ENCODE peak calls at places on chromosomes 7 and 10, in nine cellular contexts. J is IMR-90, E is body of pancreas, R is lower leg skin, O is Peyer's patch, Q is GM12878, G is prostate gland, P is adrenal gland, W is right lobe of liver. C is an unnamed sample.

GRCh38 chr7:157888579-157888978 is 551.8 kb downstream of the DNAJB6 start:
- DNase-seq in J (no peak), P (no peak), W (no peak), R (no peak), Q (no peak), G (no peak), E (no peak), O (no peak), C (no peak)

GRCh38 chr7:69465262-69465661 is 133.0 kb upstream of the AUTS2 start:
- DNase-seq in P (no peak), Q (no peak), O (no peak), J (no peak), E (no peak), W (no peak), R (no peak), G (no peak), C (no peak)

GRCh38 chr10:62545667-62546066 is 171.5 kb downstream of the ZNF365 start:
- DNase-seq in J (peak), O (no peak), P (peak), E (peak), W (no peak), G (no peak), R (no peak), Q (no peak), C (no peak)

GRCh38 chr7:123916240-123916724 is 8.8 kb upstream of the SPAM1 start:
- DNase-seq in Q (no peak), E (no peak), O (no peak), R (no peak), G (no peak), W (no peak), P (no peak), J (peak), C (no peak)

GRCh38 chr7:29173458-29173857 is 21.1 kb upstream of the CHN2 start:
- DNase-seq in G (no peak), W (no peak), R (no peak), E (no peak), J (no peak), P (no peak), O (no peak), Q (no peak), C (no peak)

GRCh38 chr10:47195274-47195885 is 104.6 kb upstream of the GDF10 start:
- DNase-seq in E (no peak), R (peak), W (no peak), J (no peak), O (no peak), P (no peak), G (peak), Q (no peak), C (no peak)

GRCh38 chr7:95682913-95683312 is 86.6 kb upstream of the PDK4 start:
- DNase-seq in E (no peak), R (no peak), Q (no peak), J (no peak), G (no peak), W (no peak), P (no peak), O (no peak), C (no peak)

GRCh38 chr10:25112016-25112415 is 62.8 kb upstream of the GPR158 start:
- DNase-seq in P (no peak), W (no peak), Q (no peak), E (no peak), R (no peak), G (no peak), O (no peak), J (no peak), C (no peak)

GRCh38 chr7:100369105-100369504 is 4.2 kb upstream of the PILRA start:
- DNase-seq in E (peak), R (no peak), J (no peak), G (no peak), W (peak), O (peak), Q (peak), P (peak), C (no peak)

GRCh38 chr7:44768663-44769361 is 20.2 kb downstream of the ZMIZ2 start:
- DNase-seq in R (no peak), J (no peak), G (no peak), E (no peak), P (no peak), W (no peak), Q (no peak), O (no peak), C (no peak)

GRCh38 chr10:110395350-110396283 is 90.9 kb upstream of the SMNDC1 start:
- DNase-seq in P (peak), O (no peak), W (peak), J (peak), R (no peak), Q (peak), E (peak), G (no peak), C (no peak)

GRCh38 chr7:54757711-54758110 is 1.3 kb downstream of the SEC61G start:
- DNase-seq in P (no peak), E (no peak), R (no peak), Q (no peak), O (no peak), J (no peak), W (no peak), G (no peak), C (no peak)

GRCh38 chr7:88146611-88147010 is 73.2 kb downstream of the SRI start:
- DNase-seq in P (no peak), E (no peak), W (no peak), Q (no peak), R (no peak), J (no peak), G (peak), O (no peak), C (no peak)

GRCh38 chr10:13788701-13789447 is 202.1 kb downstream of the PRPF18 start:
- DNase-seq in J (peak), W (no peak), R (peak), G (no peak), P (no peak), O (no peak), Q (no peak), E (peak), C (no peak)

DNA sequence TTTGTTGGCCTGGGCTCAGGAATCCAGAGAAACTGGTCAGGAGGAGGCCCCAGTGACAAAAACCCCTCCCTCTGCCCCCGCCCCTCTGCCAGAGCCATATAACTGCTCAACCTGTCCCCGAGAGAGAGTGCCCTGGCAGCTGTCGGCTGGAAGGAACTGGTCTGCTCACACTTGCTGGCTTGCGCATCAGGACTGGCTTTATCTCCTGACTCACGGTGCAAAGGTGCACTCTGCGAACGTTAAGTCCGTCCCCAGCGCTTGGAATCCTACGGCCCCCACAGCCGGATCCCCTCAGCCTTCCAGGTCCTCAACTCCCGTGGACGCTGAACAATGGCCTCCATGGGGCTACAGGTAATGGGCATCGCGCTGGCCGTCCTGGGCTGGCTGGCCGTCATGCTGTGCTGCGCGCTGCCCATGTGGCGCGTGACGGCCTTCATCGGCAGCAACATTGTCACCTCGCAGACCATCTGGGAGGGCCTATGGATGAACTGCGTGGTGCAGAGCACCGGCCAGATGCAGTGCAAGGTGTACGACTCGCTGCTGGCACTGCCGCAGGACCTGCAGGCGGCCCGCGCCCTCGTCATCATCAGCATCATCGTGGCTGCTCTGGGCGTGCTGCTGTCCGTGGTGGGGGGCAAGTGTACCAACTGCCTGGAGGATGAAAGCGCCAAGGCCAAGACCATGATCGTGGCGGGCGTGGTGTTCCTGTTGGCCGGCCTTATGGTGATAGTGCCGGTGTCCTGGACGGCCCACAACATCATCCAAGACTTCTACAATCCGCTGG is at the start of gene CLDN4:
- DNase-seq in W (no peak), P (no peak), J (no peak), R (peak), E (peak), G (peak), Q (no peak), O (no peak), C (peak)
- TF ChIP-seq POLR2A in W (no peak), P (no peak), J (no peak), R (no peak), E (peak), G (peak), Q (no peak), O (peak), C (peak)

GRCh38 chr7:105013818-105014724 is at the start of gene KMT2E:
- DNase-seq in Q (peak), J (peak), O (peak), W (peak), P (peak), G (peak), E (peak), R (peak), C (peak)
- TF ChIP-seq POLR2A in Q (peak), J (no peak), O (peak), W (no peak), P (peak), G (peak), E (peak), R (no peak), C (no peak)

GRCh38 chr10:11295492-11295891 is 277.8 kb downstream of the CELF2 start:
- DNase-seq in O (no peak), E (no peak), G (no peak), R (peak), Q (no peak), P (no peak), J (no peak), W (no peak), C (no peak)

GRCh38 chr10:11297136-11297535 is 279.5 kb downstream of the CELF2 start:
- DNase-seq in W (no peak), P (no peak), E (no peak), R (peak), G (no peak), J (no peak), Q (no peak), O (no peak), C (no peak)

GRCh38 chr10:11293332-11293731 is 275.7 kb downstream of the CELF2 start:
- DNase-seq in P (no peak), O (no peak), E (no peak), R (peak), J (no peak), G (no peak), W (no peak), Q (no peak), C (no peak)

GRCh38 chr10:11292576-11293302 is 275.1 kb downstream of the CELF2 start:
- DNase-seq in G (no peak), W (no peak), O (no peak), J (no peak), R (peak), Q (no peak), P (no peak), E (no peak), C (no peak)

GRCh38 chr10:11294831-11295230 is 277.2 kb downstream of the CELF2 start:
- DNase-seq in J (no peak), E (no peak), O (no peak), W (no peak), G (no peak), P (no peak), Q (no peak), R (peak), C (no peak)
- TF ChIP-seq POLR2A in J (no peak), E (no peak), O (no peak), W (no peak), G (no peak), P (no peak), Q (no peak), R (no peak), C (no peak)

GRCh38 chr7:151038951-151039849 is 9.1 kb upstream of the ASIC3 start:
- DNase-seq in J (peak), E (peak), W (peak), G (no peak), Q (no peak), O (no peak), P (peak), R (peak), C (no peak)
- TF ChIP-seq POLR2A in J (peak), E (no peak), W (no peak), G (peak), Q (no peak), O (no peak), P (no peak), R (no peak), C (no peak)

DNA sequence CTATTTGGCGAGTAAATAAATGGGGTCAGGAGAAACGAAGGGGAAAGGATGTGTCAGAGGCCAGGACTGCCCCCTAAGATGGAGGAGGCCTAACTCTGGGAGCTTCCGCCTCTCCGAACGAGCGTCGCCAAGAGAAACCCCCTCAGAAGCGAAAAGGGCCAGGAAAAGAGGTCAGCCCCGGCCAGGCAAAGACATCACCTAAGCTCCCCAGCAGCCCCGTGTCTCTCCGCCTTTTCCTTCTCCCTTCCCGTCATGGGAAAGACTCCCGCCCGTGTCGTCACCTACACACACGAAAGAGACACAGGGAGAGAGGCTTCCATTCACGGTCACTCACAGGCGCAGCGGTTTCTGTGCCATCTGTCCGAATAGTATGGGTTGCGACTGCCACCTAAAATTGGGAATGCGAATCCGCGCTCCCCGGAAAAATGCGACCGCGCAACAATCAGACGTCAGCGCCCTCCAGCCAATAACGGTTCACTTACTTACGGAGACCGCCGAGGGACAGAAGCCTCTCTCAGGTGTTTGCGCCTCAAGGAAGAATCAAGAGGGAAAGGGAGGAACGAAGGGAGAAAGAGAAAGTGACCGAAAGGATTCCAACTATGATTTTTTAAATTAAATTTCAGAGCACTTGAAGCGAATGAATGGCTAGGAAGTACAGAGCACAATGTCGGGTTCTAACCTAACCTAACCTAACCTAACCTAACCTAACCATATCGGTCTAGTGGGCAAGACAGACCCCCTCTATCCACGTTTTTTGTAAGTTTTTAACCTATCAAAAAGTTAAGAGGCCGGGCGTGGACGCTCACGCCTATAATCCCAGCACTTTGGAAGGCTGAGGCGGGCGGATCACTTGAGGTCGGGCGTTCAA is at the start of gene CWF19L1:
- DNase-seq in Q (peak), J (peak), P (peak), W (peak), O (peak), E (peak), R (peak), G (peak), C (peak)
- TF ChIP-seq POLR2A in Q (peak), J (no peak), P (peak), W (peak), O (no peak), E (peak), R (no peak), G (peak), C (peak)

DNA sequence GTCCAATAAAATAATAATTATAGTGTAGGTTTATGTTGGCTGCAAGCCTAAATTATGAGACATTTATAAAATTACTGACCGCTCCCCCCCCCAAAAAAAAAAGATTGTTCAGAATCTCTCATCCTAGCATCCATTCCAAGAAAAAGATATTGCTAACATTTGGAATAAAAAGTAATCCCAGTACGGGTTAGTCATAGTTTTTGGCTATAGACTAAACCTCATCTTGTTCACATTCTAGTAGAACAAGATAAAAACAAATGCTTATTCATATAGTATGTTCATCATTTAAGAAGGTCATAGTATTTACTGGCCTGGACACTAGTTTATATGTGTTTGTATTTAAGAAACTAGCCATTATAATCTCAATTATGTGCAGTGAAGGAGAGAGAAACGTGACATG is 44.0 kb downstream of the ADK start:
- DNase-seq in E (no peak), G (no peak), W (no peak), J (peak), Q (no peak), P (no peak), R (no peak), O (no peak), C (no peak)
- TF ChIP-seq POLR2A in E (no peak), G (no peak), W (no peak), J (no peak), Q (no peak), P (no peak), R (no peak), O (no peak), C (no peak)

DNA sequence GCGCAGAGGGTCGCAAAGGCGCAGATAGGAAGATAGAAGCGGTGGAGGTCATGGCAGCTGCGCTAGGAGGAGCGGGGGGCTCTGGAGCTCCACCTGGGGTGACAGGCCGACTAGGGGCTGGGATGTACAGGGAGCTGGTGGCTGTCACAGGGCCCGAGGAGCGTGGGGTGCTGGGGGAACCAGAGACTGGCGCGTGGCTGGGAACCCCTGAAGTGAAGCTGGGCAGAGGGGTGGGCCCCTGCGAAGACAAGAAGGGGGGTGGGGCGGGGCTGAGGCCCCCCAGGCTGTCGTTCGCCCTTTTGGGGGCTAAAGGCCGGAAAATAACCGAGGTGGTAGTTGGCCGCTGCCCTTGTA is 6.6 kb upstream of the MYOZ1 start:
- DNase-seq in O (no peak), E (no peak), Q (no peak), R (no peak), G (no peak), P (no peak), W (no peak), J (no peak), C (no peak)
- TF ChIP-seq POLR2A in O (no peak), E (no peak), Q (no peak), R (no peak), G (no peak), P (no peak), W (no peak), J (no peak), C (no peak)

DNA sequence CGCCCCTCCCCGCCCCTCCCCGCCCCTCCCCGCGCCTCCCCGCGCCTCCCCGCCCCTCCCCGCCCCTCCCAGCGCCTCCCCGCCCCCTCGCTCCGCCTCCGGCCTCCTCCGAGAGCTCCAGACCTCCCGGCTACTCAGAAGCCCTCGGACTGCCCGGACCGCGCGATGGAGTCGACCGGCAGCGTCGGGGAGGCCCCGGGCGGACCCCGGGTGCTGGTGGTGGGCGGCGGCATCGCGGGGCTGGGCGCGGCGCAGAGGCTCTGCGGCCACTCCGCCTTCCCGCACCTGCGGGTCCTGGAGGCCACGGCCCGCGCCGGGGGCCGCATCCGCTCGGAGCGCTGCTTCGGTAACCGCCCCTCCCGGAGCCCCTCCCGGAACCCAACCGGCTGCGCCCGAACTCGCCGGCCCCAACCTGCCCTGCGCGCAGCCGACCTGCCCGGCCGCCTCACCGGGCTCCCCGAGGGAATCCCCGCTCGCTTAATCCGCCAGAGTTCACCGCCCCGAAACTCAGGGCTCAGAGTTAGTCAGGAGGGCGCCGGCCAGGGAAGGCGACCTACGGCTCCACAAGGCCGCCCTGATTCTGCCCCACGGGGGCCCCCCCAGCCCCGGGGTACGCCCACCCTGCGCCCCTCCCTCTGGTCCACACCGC is at the start of gene PAOX:
- DNase-seq in W (peak), E (peak), J (peak), G (peak), O (peak), Q (no peak), P (peak), R (no peak), C (peak)
- TF ChIP-seq POLR2A in W (peak), E (peak), J (no peak), G (peak), O (no peak), Q (peak), P (peak), R (no peak), C (no peak)